ENCODE peak calls at places on chromosomes 12 and 14, in six cellular contexts. G, L, T, K, C and R are unnamed samples.

GRCh38 chr12:42585846-42586226 is 3.7 kb downstream of the PRICKLE1 start:
- DNase-seq in T (no peak), G (no peak), K (no peak), L (no peak), C (no peak), R (no peak)

GRCh38 chr12:75655233-75655879 is 143.9 kb upstream of the KRR1 start:
- DNase-seq in L (no peak), K (no peak), T (no peak), G (no peak), C (no peak), R (no peak)

GRCh38 chr12:20450591-20450990 is 82.3 kb downstream of the PDE3A start:
- DNase-seq in C (no peak), K (no peak), T (no peak), L (no peak), G (no peak), R (no peak)

GRCh38 chr14:54769955-54770863 is 132.4 kb downstream of the GCH1 start:
- DNase-seq in G (no peak), L (no peak), C (no peak), K (no peak), T (no peak), R (no peak)

GRCh38 chr12:103839893-103840292 is 1.1 kb downstream of the NT5DC3 start:
- DNase-seq in T (no peak), G (no peak), K (no peak), C (no peak), L (no peak), R (no peak)

GRCh38 chr14:29077916-29078315 is 311.3 kb downstream of the FOXG1 start:
- DNase-seq in G (no peak), K (no peak), L (no peak), C (no peak), T (no peak), R (no peak)

GRCh38 chr14:67167420-67168109 is 21.7 kb upstream of the GARIN2 start:
- DNase-seq in K (no peak), T (no peak), G (no peak), C (no peak), L (no peak), R (no peak)

GRCh38 chr12:125773033-125773432 is 707.8 kb downstream of the AACS start:
- DNase-seq in L (no peak), C (no peak), T (no peak), G (peak; percentile 44), K (no peak), R (no peak)

GRCh38 chr14:65631040-65631439 is 218.5 kb downstream of the FUT8 start:
- DNase-seq in G (no peak), C (no peak), T (no peak), K (no peak), L (no peak), R (no peak)

GRCh38 chr12:104694711-104695110 is 238.0 kb downstream of the CHST11 start:
- DNase-seq in L (no peak), K (no peak), G (no peak), T (no peak), C (no peak), R (no peak)

GRCh38 chr12:67593041-67593870 is 55.3 kb upstream of the DYRK2 start:
- DNase-seq in T (peak; percentile 61), C (no peak), L (peak; percentile 50), G (no peak), K (no peak), R (no peak)

GRCh38 chr14:33959692-33960151 is 8.8 kb upstream of the EGLN3 start:
- DNase-seq in K (no peak), C (no peak), L (no peak), G (peak; percentile 78), T (no peak), R (no peak)

GRCh38 chr12:68521321-68521839 is 89.3 kb upstream of the RAP1B start:
- DNase-seq in T (peak; percentile 80), L (peak; percentile 75), K (no peak), G (no peak), C (no peak), R (no peak)

GRCh38 chr14:26427059-26427458 is 170.8 kb downstream of the NOVA1 start:
- DNase-seq in C (no peak), T (peak; percentile 4), K (no peak), G (no peak), L (no peak), R (no peak)

GRCh38 chr12:69661386-69661785 is 37.7 kb downstream of the BEST3 start:
- DNase-seq in K (no peak), T (no peak), G (no peak), L (no peak), C (no peak), R (no peak)

GRCh38 chr12:123269980-123270379 is 1.7 kb downstream of the CDK2AP1 start:
- DNase-seq in T (no peak), G (no peak), C (no peak), K (no peak), L (no peak), R (no peak)

GRCh38 chr14:104734991-104735779 is 11.2 kb downstream of the ADSS1 start:
- DNase-seq in G (no peak), L (no peak), C (no peak), T (no peak), K (no peak), R (no peak)

GRCh38 chr12:118981285-118982201 is at the start of gene SRRM4:
- DNase-seq in K (no peak), G (peak; percentile 9), L (no peak), T (peak; percentile 23), C (no peak), R (no peak)

GRCh38 chr14:97757491-97757890 is 960.3 kb downstream of the VRK1 start:
- DNase-seq in L (no peak), C (no peak), T (no peak), K (no peak), G (no peak), R (no peak)

GRCh38 chr14:55938249-55938791 is 179.9 kb upstream of the PELI2 start:
- DNase-seq in T (peak; percentile 57), L (peak; percentile 8), K (no peak), G (no peak), C (peak; percentile 55), R (no peak)

GRCh38 chr12:13959131-13959734 is 22.2 kb downstream of the GRIN2B start:
- DNase-seq in T (no peak), C (peak; percentile 21), G (no peak), K (no peak), L (no peak), R (no peak)

GRCh38 chr12:115666168-115666567 is 611.3 kb downstream of the MED13L start:
- DNase-seq in C (no peak), T (no peak), G (no peak), K (no peak), L (no peak), R (no peak)

GRCh38 chr12:1324099-1324498 is 270.3 kb downstream of the FBXL14 start:
- DNase-seq in T (no peak), G (no peak), L (no peak), C (no peak), K (no peak), R (no peak)

GRCh38 chr14:94050231-94050880 is 24.2 kb downstream of the OTUB2 start:
- DNase-seq in G (no peak), K (no peak), T (no peak), C (peak; percentile 81), L (no peak), R (no peak)